ENCODE peak calls at places on chromosome 17, in eight cellular contexts. P is dermis blood vessel endothelial cell; M is mucosa of descending colon; T is skeletal muscle cell; D is MV-4-11; K is activated CD4-positive, CD25-positive, alpha-beta regulatory T cell treated with anti-CD3 and anti-CD28 coated beads, Interleukin-2, amount 50 U/mL, for 16 hours; H is WTC11; W is adrenal gland. L is an unnamed sample.

GRCh38 chr17:3600529-3601205 is 8.5 kb downstream of the TRPV1 start:
- DNase-seq in D (no peak), T (no peak), W (no peak), P (no peak), K (no peak), H (no peak), M (no peak), L (no peak)

GRCh38 chr17:74840989-74841666 is 18.6 kb downstream of the GRIN2C start:
- DNase-seq in T (no peak), K (no peak), P (peak), M (peak), D (peak), H (no peak), W (peak), L (no peak)

GRCh38 chr17:19398301-19399181 is 11.6 kb upstream of the MFAP4 start:
- DNase-seq in T (peak), K (no peak), D (peak), H (no peak), W (peak), P (peak), M (peak), L (no peak)

GRCh38 chr17:49390548-49391324 is 23.9 kb downstream of the PHB1 start:
- DNase-seq in D (peak), T (no peak), M (peak), P (peak), W (no peak), K (no peak), H (no peak), L (peak)

GRCh38 chr17:79624658-79625478 is 14.0 kb upstream of the RBFOX3 start:
- DNase-seq in T (no peak), P (no peak), D (no peak), M (peak), H (peak), W (no peak), K (no peak), L (no peak)

GRCh38 chr17:40075216-40076100 is 12.7 kb downstream of the THRA start:
- DNase-seq in M (peak), W (peak), D (peak), P (peak), H (peak), T (no peak), K (peak), L (peak)

GRCh38 chr17:81184596-81184995 is 18.6 kb upstream of the AATK start:
- DNase-seq in W (no peak), H (peak), D (no peak), T (no peak), M (no peak), K (no peak), P (no peak), L (no peak)

GRCh38 chr17:47862621-47863440 is 11.9 kb upstream of the SP6 start:
- DNase-seq in T (no peak), P (peak), K (no peak), M (no peak), D (peak), W (no peak), H (no peak), L (no peak)

GRCh38 chr17:45332989-45333701 is 16.3 kb upstream of the MAP3K14 start:
- DNase-seq in K (no peak), W (no peak), H (no peak), P (peak), D (peak), T (no peak), M (no peak), L (peak)

GRCh38 chr17:31581022-31581483 is 189.6 kb downstream of the RAB11FIP4 start:
- DNase-seq in K (no peak), M (peak), H (no peak), W (peak), D (peak), T (peak), P (peak), L (no peak)

GRCh38 chr17:36547776-36548175 is 3.1 kb downstream of the GGNBP2 start:
- DNase-seq in P (no peak), D (no peak), M (no peak), T (no peak), H (no peak), W (no peak), K (no peak), L (no peak)

GRCh38 chr17:4362141-4362540 is 4.3 kb downstream of the UBE2G1 start:
- DNase-seq in M (no peak), H (peak), D (peak), P (peak), W (no peak), T (no peak), K (no peak), L (no peak)

GRCh38 chr17:39236981-39237441 is 11.3 kb upstream of the STAC2 start:
- DNase-seq in K (no peak), P (no peak), T (no peak), M (no peak), W (no peak), D (no peak), H (no peak), L (no peak)

GRCh38 chr17:7839890-7840260 is 5.9 kb downstream of the KDM6B start:
- DNase-seq in W (no peak), D (peak), T (no peak), H (no peak), M (peak), P (no peak), K (no peak), L (no peak)

GRCh38 chr17:39769974-39770587 is 32.3 kb downstream of the GRB7 start:
- DNase-seq in H (no peak), D (no peak), W (no peak), M (no peak), K (peak), P (no peak), T (no peak), L (no peak)

GRCh38 chr17:37182786-37183185 is 193.0 kb upstream of the C17orf78 start:
- DNase-seq in H (no peak), D (no peak), P (peak), T (no peak), K (no peak), W (no peak), M (no peak), L (no peak)

GRCh38 chr17:63506627-63507026 is 16.5 kb upstream of the KCNH6 start:
- DNase-seq in W (no peak), M (no peak), D (no peak), H (no peak), P (no peak), K (no peak), T (no peak), L (no peak)